ENCODE peak calls at places on chromosomes 3 and 15, in seven cellular contexts. V is psoas muscle, Q is suprapubic skin, F is left lung, I is WERI-Rb-1, E is bronchial epithelial cell, Z is thyroid gland. P is an unnamed sample.

GRCh38 chr3:122101646-122102045 is 46.5 kb downstream of the CD86 start:
- DNase-seq in V (no peak), F (no peak), Z (no peak), Q (no peak), E (peak; percentile 78), I (peak; percentile 17), P (peak; percentile 37)

GRCh38 chr3:58059349-58060321 is 51.4 kb downstream of the FLNB start:
- DNase-seq in Q (no peak), V (no peak), E (no peak), F (no peak), Z (no peak), I (no peak), P (no peak)

GRCh38 chr3:38827791-38828190 is 11.8 kb upstream of the SCN10A start:
- DNase-seq in Q (no peak), I (no peak), F (no peak), V (no peak), E (no peak), Z (no peak), P (no peak)

GRCh38 chr3:187967097-187967496 is 186.9 kb upstream of the LPP start:
- DNase-seq in V (no peak), Q (no peak), F (peak; percentile 58), Z (no peak), E (no peak), I (no peak), P (no peak)

GRCh38 chr3:73498764-73499622 is 125.7 kb downstream of the PDZRN3 start:
- DNase-seq in E (no peak), Z (no peak), V (no peak), Q (no peak), F (no peak), I (no peak), P (no peak)

GRCh38 chr15:66734961-66735908 is 33.2 kb downstream of the SMAD6 start:
- DNase-seq in Z (no peak), E (no peak), Q (no peak), V (peak; percentile 34), I (no peak), F (no peak), P (no peak)

GRCh38 chr3:130894130-130894872 is 417 bp downstream of the ATP2C1 start:
- DNase-seq in Q (no peak), I (peak; percentile 51), F (peak; percentile 87), V (peak; percentile 49), E (no peak), Z (peak; percentile 40), P (peak; percentile 78)

GRCh38 chr15:78075490-78076230 is 1.9 kb downstream of the TBC1D2B start:
- DNase-seq in Q (no peak), E (peak; percentile 73), V (no peak), Z (peak; percentile 83), F (no peak), I (no peak), P (peak; percentile 74)

GRCh38 chr3:42068303-42069088 is 22.7 kb upstream of the TRAK1 start:
- DNase-seq in I (no peak), Q (no peak), Z (no peak), E (peak; percentile 54), V (no peak), F (no peak), P (no peak)

GRCh38 chr3:42072930-42073329 is 18.2 kb upstream of the TRAK1 start:
- DNase-seq in Z (no peak), F (no peak), I (no peak), Q (no peak), V (no peak), E (no peak), P (no peak)

GRCh38 chr3:42070089-42070885 is 20.9 kb upstream of the TRAK1 start:
- DNase-seq in I (no peak), F (no peak), Q (peak; percentile 35), V (no peak), Z (no peak), E (peak; percentile 51), P (no peak)

GRCh38 chr3:42071720-42072582 is 19.2 kb upstream of the TRAK1 start:
- DNase-seq in V (peak; percentile 74), E (peak; percentile 68), I (peak; percentile 53), Z (peak; percentile 80), F (no peak), Q (peak; percentile 37), P (peak; percentile 41)

DNA sequence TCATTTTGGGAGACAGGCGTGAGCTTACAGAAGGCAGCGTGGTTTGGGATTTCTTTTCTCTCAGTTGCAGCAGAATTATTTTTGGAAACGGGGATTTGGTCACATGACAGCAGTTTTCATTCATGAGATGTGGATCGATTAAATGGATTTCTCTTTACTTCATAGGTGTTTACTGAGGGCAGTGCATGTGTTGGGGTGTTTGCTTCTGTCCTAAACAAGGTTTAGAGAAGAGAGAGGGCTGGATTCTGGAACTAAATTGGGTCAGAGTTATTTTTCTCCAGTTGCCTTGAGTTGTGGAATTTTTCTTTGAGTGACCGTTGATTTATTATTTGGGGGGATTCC is 18.6 kb upstream of the TRAK1 start:
- DNase-seq in Q (no peak), V (no peak), Z (no peak), F (no peak), I (no peak), E (no peak), P (no peak)
- H3K4me3 ChIP-seq in Q (peak overlapping the region; percentile 31), V (peak overlapping the region; percentile 59), Z (no peak overlapping the region), F (no peak overlapping the region), I (peak overlapping the region; percentile 29), E (no peak overlapping the region), P (no peak overlapping the region)

DNA sequence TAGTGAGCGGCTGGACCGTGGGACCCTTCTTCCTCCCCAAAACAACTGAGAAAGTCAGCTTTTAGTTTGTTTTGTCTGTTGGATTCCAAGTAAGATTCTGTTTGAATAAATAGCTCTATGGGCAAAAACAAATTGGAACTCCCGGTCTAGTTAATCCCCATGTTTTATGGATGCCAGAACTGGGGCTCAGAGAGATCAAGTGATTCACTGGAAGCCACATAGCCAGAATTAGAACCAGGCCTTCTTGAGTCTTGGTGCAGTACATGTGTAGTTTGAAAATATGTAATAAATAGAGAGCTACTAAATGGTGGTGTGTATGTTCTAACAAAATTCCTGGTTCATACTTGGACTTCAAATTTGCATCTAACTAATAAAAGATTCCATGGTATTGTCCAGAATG is 29.3 kb upstream of the POLR2M start:
- DNase-seq in I (no peak), E (no peak), F (no peak), Q (no peak), V (no peak), Z (no peak), P (no peak)
- H3K36me3 ChIP-seq in I (no peaks in the 10 kb centered on the region), E (no peaks in the 10 kb centered on the region), F (no peaks in the 10 kb centered on the region), Q (no peaks in the 10 kb centered on the region), V (no peaks in the 10 kb centered on the region), Z (no peaks in the 10 kb centered on the region), P (no peaks in the 10 kb centered on the region)

DNA sequence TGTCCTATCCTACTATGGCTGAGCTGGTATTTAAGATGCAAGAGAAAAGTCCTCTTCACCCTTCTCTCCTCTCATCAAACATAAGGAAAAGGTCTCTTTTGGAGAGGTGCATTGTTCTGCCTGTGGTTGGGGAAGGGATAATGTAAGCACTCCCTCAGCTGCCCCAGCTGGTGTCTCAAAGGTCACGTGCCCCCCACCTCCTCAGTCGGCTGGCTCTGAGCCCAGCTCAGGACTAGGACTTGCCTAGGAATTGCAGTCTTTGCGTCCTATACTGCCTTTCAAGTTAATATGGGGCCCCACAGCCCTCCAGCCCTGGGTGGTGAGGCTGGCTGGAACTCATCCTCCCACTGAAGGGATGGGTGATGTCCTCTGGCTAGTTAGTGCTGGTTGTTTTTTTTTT is 29.7 kb downstream of the OR4F15 start:
- DNase-seq in V (no peak), Z (no peak), Q (no peak), I (no peak), F (no peak), E (no peak), P (no peak)
- H3K27me3 ChIP-seq in V (no peaks in the 10 kb centered on the region), Z (no peaks in the 10 kb centered on the region), Q (peaks cover 21% of the 10 kb centered on the region), I (no peaks in the 10 kb centered on the region), F (peaks cover 14% of the 10 kb centered on the region), E (no peaks in the 10 kb centered on the region), P (no peaks in the 10 kb centered on the region)

GRCh38 chr3:70702132-70702531 is 389.7 kb upstream of the MDFIC2 start:
- DNase-seq in E (peak; percentile 29), V (no peak), I (no peak), Z (no peak), F (no peak), Q (no peak), P (no peak)

DNA sequence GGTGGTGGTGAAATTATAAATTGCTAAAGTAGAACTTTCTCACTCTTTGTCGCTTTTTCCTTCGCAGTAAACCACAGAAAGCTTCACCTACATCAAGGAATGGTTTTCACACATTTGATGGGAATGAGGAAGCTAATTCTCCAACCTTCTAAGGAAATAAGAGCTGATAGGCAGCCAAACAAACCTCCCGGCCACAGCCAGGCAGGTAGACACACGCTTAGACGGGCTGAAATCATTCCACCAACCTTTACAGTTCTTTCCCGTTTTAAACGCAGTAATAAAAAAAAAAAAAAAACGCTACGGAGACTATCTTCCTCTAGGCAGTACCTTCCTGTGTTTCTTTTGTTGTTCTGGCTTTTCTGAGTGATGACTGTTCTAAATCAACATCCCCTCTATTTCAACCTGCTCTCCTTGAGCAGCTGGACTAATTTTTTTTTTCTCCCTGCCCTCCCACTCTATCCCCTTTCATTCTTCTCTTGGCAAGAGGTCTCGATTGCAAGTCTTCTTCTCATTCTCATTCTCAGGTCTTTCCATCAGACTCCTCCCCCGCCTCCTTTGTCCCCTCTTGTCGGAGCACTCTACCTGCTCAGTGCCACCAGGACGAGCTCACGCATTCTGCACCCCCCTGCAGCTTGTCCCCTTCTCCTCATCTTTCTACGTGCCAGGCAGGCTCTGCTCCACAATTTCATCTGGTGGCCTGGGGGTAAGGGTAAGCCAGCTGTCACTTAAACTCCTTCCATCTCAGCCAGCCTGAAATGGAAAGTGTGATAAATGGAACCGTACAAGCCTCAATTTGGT is 391.1 kb upstream of the MDFIC2 start:
- DNase-seq in V (no peak), I (no peak), F (no peak), Z (peak; percentile 3), E (peak; percentile 95), Q (no peak), P (no peak)
- H3K4me3 ChIP-seq in V (no peak overlapping the region), I (no peak overlapping the region), F (no peak overlapping the region), Z (no peak overlapping the region), E (no peak overlapping the region), Q (no peak overlapping the region), P (no peak overlapping the region)

GRCh38 chr15:29029651-29030195 is 143.9 kb downstream of the APBA2 start:
- DNase-seq in Z (no peak), E (no peak), V (no peak), Q (no peak), F (no peak), I (no peak), P (peak; percentile 30)
- H3K36me3 ChIP-seq in Z (no peaks in the 10 kb centered on the region), E (no peaks in the 10 kb centered on the region), V (no peaks in the 10 kb centered on the region), Q (no peaks in the 10 kb centered on the region), F (no peaks in the 10 kb centered on the region), I (no peaks in the 10 kb centered on the region), P (no peaks in the 10 kb centered on the region)

P was measured in H7.